ENCODE peak calls at places on chromosome 2, in ten cellular contexts. One of them, this sample, is unnamed.

GRCh38 chr2:154686162-154686561 is 12.3 kb upstream of the KCNJ3 start:
- DNase-seq in amniotic epithelial cell: no peak
- DNase-seq in globus pallidus: no peak
- DNase-seq in GM23248: no peak
- DNase-seq in M059J: no peak
- DNase-seq in GM13977: no peak
- DNase-seq in type B pancreatic cell: no peak
- DNase-seq in MM.1S: no peak
- DNase-seq in bronchial epithelial cell: no peak
- DNase-seq in memory B cell: no peak
- DNase-seq in this sample: no peak

GRCh38 chr2:49860170-49860569 is 705.9 kb upstream of the FSHR start:
- DNase-seq in MM.1S: no peak
- DNase-seq in amniotic epithelial cell: no peak
- DNase-seq in M059J: no peak
- DNase-seq in type B pancreatic cell: no peak
- DNase-seq in globus pallidus: no peak
- DNase-seq in GM13977: no peak
- DNase-seq in GM23248: no peak
- DNase-seq in memory B cell: no peak
- DNase-seq in bronchial epithelial cell: no peak
- DNase-seq in this sample: no peak

GRCh38 chr2:49843314-49843713 is 689.0 kb upstream of the FSHR start:
- DNase-seq in GM13977: no peak
- DNase-seq in amniotic epithelial cell: no peak
- DNase-seq in MM.1S: no peak
- DNase-seq in type B pancreatic cell: no peak
- DNase-seq in M059J: no peak
- DNase-seq in bronchial epithelial cell: no peak
- DNase-seq in GM23248: no peak
- DNase-seq in globus pallidus: no peak
- DNase-seq in memory B cell: no peak
- DNase-seq in this sample: no peak

GRCh38 chr2:158113896-158114295 is 12.2 kb downstream of the UPP2 start:
- DNase-seq in M059J: no peak
- DNase-seq in GM13977: no peak
- DNase-seq in bronchial epithelial cell: peak
- DNase-seq in GM23248: no peak
- DNase-seq in memory B cell: no peak
- DNase-seq in globus pallidus: no peak
- DNase-seq in MM.1S: no peak
- DNase-seq in amniotic epithelial cell: no peak
- DNase-seq in type B pancreatic cell: no peak
- DNase-seq in this sample: no peak

GRCh38 chr2:212892193-212892592 is 259.2 kb downstream of the IKZF2 start:
- DNase-seq in amniotic epithelial cell: peak
- DNase-seq in type B pancreatic cell: no peak
- DNase-seq in M059J: peak
- DNase-seq in MM.1S: no peak
- DNase-seq in globus pallidus: peak
- DNase-seq in memory B cell: no peak
- DNase-seq in GM13977: no peak
- DNase-seq in GM23248: peak
- DNase-seq in bronchial epithelial cell: peak
- DNase-seq in this sample: no peak

GRCh38 chr2:72887836-72888437 is 729 bp downstream of the SPR start:
- DNase-seq in GM23248: peak
- DNase-seq in memory B cell: peak
- DNase-seq in type B pancreatic cell: peak
- DNase-seq in amniotic epithelial cell: peak
- DNase-seq in GM13977: peak
- DNase-seq in bronchial epithelial cell: peak
- DNase-seq in M059J: peak
- DNase-seq in MM.1S: peak
- DNase-seq in globus pallidus: peak
- DNase-seq in this sample: peak

GRCh38 chr2:201218780-201219179 is 35.8 kb downstream of the CASP10 start:
- DNase-seq in amniotic epithelial cell: no peak
- DNase-seq in GM13977: no peak
- DNase-seq in M059J: peak
- DNase-seq in GM23248: peak
- DNase-seq in type B pancreatic cell: no peak
- DNase-seq in memory B cell: no peak
- DNase-seq in bronchial epithelial cell: peak
- DNase-seq in MM.1S: no peak
- DNase-seq in globus pallidus: no peak
- DNase-seq in this sample: no peak

GRCh38 chr2:6880200-6880733 is 2.7 kb downstream of the RSAD2 start:
- DNase-seq in amniotic epithelial cell: peak
- DNase-seq in memory B cell: no peak
- DNase-seq in type B pancreatic cell: no peak
- DNase-seq in globus pallidus: no peak
- DNase-seq in GM13977: no peak
- DNase-seq in MM.1S: no peak
- DNase-seq in bronchial epithelial cell: no peak
- DNase-seq in M059J: peak
- DNase-seq in GM23248: no peak
- DNase-seq in this sample: no peak

GRCh38 chr2:237614151-237614720 is 13.2 kb upstream of the LRRFIP1 start:
- DNase-seq in M059J: peak
- DNase-seq in globus pallidus: no peak
- DNase-seq in amniotic epithelial cell: peak
- DNase-seq in GM13977: no peak
- DNase-seq in type B pancreatic cell: no peak
- DNase-seq in GM23248: no peak
- DNase-seq in bronchial epithelial cell: no peak
- DNase-seq in memory B cell: no peak
- DNase-seq in MM.1S: no peak
- DNase-seq in this sample: no peak

GRCh38 chr2:174682578-174683391 is 81.5 kb downstream of the CHRNA1 start:
- DNase-seq in type B pancreatic cell: peak
- DNase-seq in memory B cell: peak
- DNase-seq in M059J: peak
- DNase-seq in MM.1S: peak
- DNase-seq in amniotic epithelial cell: peak
- DNase-seq in globus pallidus: peak
- DNase-seq in GM13977: peak
- DNase-seq in bronchial epithelial cell: no peak
- DNase-seq in GM23248: peak
- DNase-seq in this sample: no peak

GRCh38 chr2:177192788-177193187 is 19.8 kb upstream of the HNRNPA3 start:
- DNase-seq in type B pancreatic cell: no peak
- DNase-seq in memory B cell: no peak
- DNase-seq in GM23248: no peak
- DNase-seq in M059J: no peak
- DNase-seq in GM13977: no peak
- DNase-seq in bronchial epithelial cell: no peak
- DNase-seq in amniotic epithelial cell: no peak
- DNase-seq in MM.1S: no peak
- DNase-seq in globus pallidus: no peak
- DNase-seq in this sample: no peak

GRCh38 chr2:216687646-216688045 is 7.7 kb downstream of the IGFBP5 start:
- DNase-seq in memory B cell: no peak
- DNase-seq in GM13977: no peak
- DNase-seq in bronchial epithelial cell: no peak
- DNase-seq in globus pallidus: no peak
- DNase-seq in amniotic epithelial cell: no peak
- DNase-seq in GM23248: peak
- DNase-seq in M059J: peak
- DNase-seq in MM.1S: no peak
- DNase-seq in type B pancreatic cell: no peak
- DNase-seq in this sample: no peak

GRCh38 chr2:38398739-38399138 is 21.7 kb upstream of the ATL2 start:
- DNase-seq in bronchial epithelial cell: peak
- DNase-seq in memory B cell: no peak
- DNase-seq in type B pancreatic cell: no peak
- DNase-seq in globus pallidus: no peak
- DNase-seq in MM.1S: no peak
- DNase-seq in M059J: no peak
- DNase-seq in GM13977: no peak
- DNase-seq in amniotic epithelial cell: no peak
- DNase-seq in GM23248: no peak
- DNase-seq in this sample: no peak

GRCh38 chr2:236408090-236408489 is 143.9 kb upstream of the ASB18 start:
- DNase-seq in bronchial epithelial cell: no peak
- DNase-seq in GM23248: no peak
- DNase-seq in M059J: no peak
- DNase-seq in MM.1S: no peak
- DNase-seq in globus pallidus: no peak
- DNase-seq in amniotic epithelial cell: no peak
- DNase-seq in memory B cell: no peak
- DNase-seq in type B pancreatic cell: peak
- DNase-seq in GM13977: no peak
- DNase-seq in this sample: no peak

GRCh38 chr2:218264773-218265601 is 4.2 kb downstream of the GPBAR1 start:
- DNase-seq in memory B cell: no peak
- DNase-seq in type B pancreatic cell: no peak
- DNase-seq in bronchial epithelial cell: no peak
- DNase-seq in M059J: no peak
- DNase-seq in globus pallidus: no peak
- DNase-seq in GM13977: no peak
- DNase-seq in amniotic epithelial cell: no peak
- DNase-seq in MM.1S: no peak
- DNase-seq in GM23248: no peak
- DNase-seq in this sample: no peak

GRCh38 chr2:125979886-125980285 is 676.1 kb upstream of the GYPC start:
- DNase-seq in globus pallidus: no peak
- DNase-seq in bronchial epithelial cell: no peak
- DNase-seq in memory B cell: no peak
- DNase-seq in M059J: no peak
- DNase-seq in amniotic epithelial cell: no peak
- DNase-seq in type B pancreatic cell: no peak
- DNase-seq in GM23248: no peak
- DNase-seq in GM13977: no peak
- DNase-seq in MM.1S: no peak
- DNase-seq in this sample: no peak

GRCh38 chr2:205024822-205025518 is 479.7 kb downstream of the PARD3B start:
- DNase-seq in globus pallidus: peak
- DNase-seq in bronchial epithelial cell: peak
- DNase-seq in amniotic epithelial cell: peak
- DNase-seq in GM13977: no peak
- DNase-seq in MM.1S: no peak
- DNase-seq in M059J: peak
- DNase-seq in memory B cell: no peak
- DNase-seq in type B pancreatic cell: no peak
- DNase-seq in GM23248: peak
- DNase-seq in this sample: no peak

GRCh38 chr2:23524261-23524706 is 139.3 kb downstream of the KLHL29 start:
- DNase-seq in bronchial epithelial cell: peak
- DNase-seq in GM23248: peak
- DNase-seq in GM13977: no peak
- DNase-seq in globus pallidus: no peak
- DNase-seq in M059J: peak
- DNase-seq in amniotic epithelial cell: peak
- DNase-seq in type B pancreatic cell: no peak
- DNase-seq in MM.1S: no peak
- DNase-seq in memory B cell: no peak
- DNase-seq in this sample: peak

GRCh38 chr2:220815698-220816097 is 756.4 kb downstream of the EPHA4 start:
- DNase-seq in MM.1S: no peak
- DNase-seq in amniotic epithelial cell: no peak
- DNase-seq in GM23248: no peak
- DNase-seq in GM13977: no peak
- DNase-seq in type B pancreatic cell: no peak
- DNase-seq in memory B cell: no peak
- DNase-seq in M059J: no peak
- DNase-seq in globus pallidus: no peak
- DNase-seq in bronchial epithelial cell: no peak
- DNase-seq in this sample: no peak

GRCh38 chr2:197208841-197209240 is 101.7 kb downstream of the ANKRD44 start:
- DNase-seq in type B pancreatic cell: no peak
- DNase-seq in GM13977: no peak
- DNase-seq in M059J: peak
- DNase-seq in memory B cell: no peak
- DNase-seq in globus pallidus: no peak
- DNase-seq in MM.1S: no peak
- DNase-seq in GM23248: peak
- DNase-seq in bronchial epithelial cell: peak
- DNase-seq in amniotic epithelial cell: peak
- DNase-seq in this sample: no peak

GRCh38 chr2:112605926-112606325 is 21.5 kb downstream of the CHCHD5 start:
- DNase-seq in amniotic epithelial cell: no peak
- DNase-seq in M059J: no peak
- DNase-seq in GM23248: no peak
- DNase-seq in globus pallidus: no peak
- DNase-seq in memory B cell: no peak
- DNase-seq in GM13977: no peak
- DNase-seq in MM.1S: no peak
- DNase-seq in bronchial epithelial cell: no peak
- DNase-seq in type B pancreatic cell: no peak
- DNase-seq in this sample: no peak

This sample was measured in breast epithelium.